ENCODE peak calls at places on chromosomes 2 and 18, in eight cellular contexts. Z is SK-N-SH, S is colonic mucosa, Q is fibroblast of lung, L is BE2C, X is psoas muscle, Y is adrenal gland, I is right lobe of liver. F is an unnamed sample.
A peak's percentile ranks its signal among the peaks of the same experiment; 100 is the strongest.

GRCh38 chr2:112075490-112076260 is 20.6 kb downstream of the TMEM87B start:
- DNase-seq in I (no peak), Y (no peak), L (no peak), Z (no peak), S (no peak), Q (peak; percentile 77), X (no peak), F (no peak)

GRCh38 chr2:22694856-22695255 is 690.1 kb upstream of the KLHL29 start:
- DNase-seq in L (no peak), X (no peak), Y (no peak), S (no peak), Z (no peak), I (no peak), Q (no peak), F (peak; percentile 39)

GRCh38 chr2:219344756-219345458 is 12.4 kb upstream of the RESP18 start:
- DNase-seq in S (peak; percentile 28), I (peak; percentile 53), L (peak; percentile 58), Q (peak; percentile 36), Y (peak; percentile 56), X (no peak), Z (no peak), F (no peak)

GRCh38 chr2:217077841-217078407 is 218.1 kb upstream of the TNP1 start:
- DNase-seq in S (no peak), Y (no peak), I (no peak), L (no peak), X (no peak), Z (no peak), Q (peak; percentile 34), F (no peak)

GRCh38 chr18:46946656-46947282 is 29.4 kb downstream of the KATNAL2 start:
- DNase-seq in X (peak; percentile 86), Q (peak; percentile 90), Z (peak; percentile 87), Y (peak; percentile 87), S (peak; percentile 83), L (peak; percentile 78), I (peak; percentile 54), F (peak; percentile 88)

GRCh38 chr2:170817999-170818293 is 1.3 kb downstream of the GAD1 start:
- DNase-seq in I (no peak), L (no peak), Y (no peak), S (no peak), Q (no peak), X (no peak), Z (peak; percentile 48), F (peak; percentile 77)

GRCh38 chr18:433297-433696 is 67.2 kb downstream of the COLEC12 start:
- DNase-seq in S (no peak), Z (no peak), L (no peak), Q (no peak), I (no peak), Y (no peak), X (no peak), F (no peak)

GRCh38 chr2:33298233-33298632 is 178.2 kb upstream of the RASGRP3 start:
- DNase-seq in Y (no peak), S (no peak), L (no peak), Q (peak; percentile 95), I (no peak), X (no peak), Z (no peak), F (no peak)

GRCh38 chr2:32792416-32792815 is 154.3 kb upstream of the LTBP1 start:
- DNase-seq in I (peak; percentile 19), S (no peak), Z (no peak), X (no peak), Y (peak; percentile 22), Q (no peak), L (no peak), F (no peak)

GRCh38 chr2:127864877-127865276 is 6.9 kb upstream of the POLR2D start:
- DNase-seq in Q (no peak), Y (no peak), L (peak; percentile 45), S (peak; percentile 93), X (peak; percentile 64), I (no peak), Z (peak; percentile 70), F (peak; percentile 57)

GRCh38 chr2:127857494-127857818 is 499 bp downstream of the POLR2D start:
- DNase-seq in Y (no peak), S (peak; percentile 34), L (no peak), Z (peak; percentile 52), I (no peak), Q (peak; percentile 13), X (no peak), F (peak; percentile 72)

GRCh38 chr2:127862228-127862627 is 4.3 kb upstream of the POLR2D start:
- DNase-seq in Y (no peak), L (no peak), X (no peak), S (no peak), I (no peak), Q (no peak), Z (no peak), F (no peak)

DNA sequence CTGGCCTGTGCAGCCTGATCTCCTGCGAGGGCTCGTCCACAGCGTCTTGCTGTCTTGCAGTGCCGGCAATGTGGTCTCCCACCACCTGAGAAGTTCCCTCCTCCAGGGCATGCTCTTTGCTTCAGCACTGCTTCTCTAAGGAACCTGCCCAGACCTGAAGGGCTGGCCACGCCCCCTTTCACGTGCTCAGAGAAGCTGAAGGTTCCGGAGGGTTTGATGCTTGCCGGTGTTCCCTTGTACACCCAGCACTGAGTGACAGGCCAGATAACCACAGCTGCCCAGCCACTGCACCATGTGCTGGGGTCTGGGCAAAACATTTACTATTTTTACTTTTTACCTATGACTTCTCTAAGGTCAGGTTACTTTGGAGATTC is 1.7 kb upstream of the POLR2D start:
- DNase-seq in Y (peak; percentile 50), I (no peak), Z (no peak), X (no peak), L (no peak), S (peak; percentile 84), Q (no peak), F (peak; percentile 92)
- H3K4me3 ChIP-seq in Y (no peak overlapping the region), I (no peak overlapping the region), Z (no peak overlapping the region), X (no peak overlapping the region), L (no peak overlapping the region), S (no peak overlapping the region), Q (no peak overlapping the region), F (no peak overlapping the region)

GRCh38 chr2:29806461-29806860 is 114.9 kb downstream of the ALK start:
- DNase-seq in Q (no peak), Y (no peak), S (no peak), L (no peak), I (no peak), Z (no peak), X (no peak), F (no peak)

GRCh38 chr2:29803541-29803940 is 117.8 kb downstream of the ALK start:
- DNase-seq in X (no peak), Y (no peak), I (no peak), Z (no peak), L (no peak), S (no peak), Q (peak; percentile 69), F (no peak)

GRCh38 chr2:29802976-29803375 is 118.4 kb downstream of the ALK start:
- DNase-seq in S (no peak), Q (peak; percentile 89), I (no peak), Z (no peak), Y (no peak), X (no peak), L (no peak), F (no peak)

GRCh38 chr2:29808321-29808720 is 113.1 kb downstream of the ALK start:
- DNase-seq in L (no peak), Q (no peak), Y (no peak), Z (no peak), X (no peak), S (no peak), I (no peak), F (no peak)

DNA sequence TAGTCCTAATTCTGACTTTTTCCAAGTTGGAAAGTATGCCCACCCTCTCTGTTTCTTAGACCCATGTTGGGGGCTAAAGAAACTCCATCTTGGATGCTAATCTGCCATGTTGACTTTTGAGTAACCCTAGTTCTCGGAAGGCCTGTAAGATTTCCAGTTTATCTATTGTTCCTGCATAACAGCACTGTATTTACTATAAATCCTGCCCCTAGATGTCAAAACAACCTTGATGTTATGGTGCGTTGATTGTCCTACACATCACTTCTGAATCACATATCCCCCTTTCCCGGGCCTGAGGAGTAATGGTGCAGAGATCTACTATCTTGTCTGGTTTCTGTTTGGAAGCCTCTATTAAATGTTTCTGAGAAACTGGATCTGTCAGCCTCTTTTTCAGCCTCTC is 116.7 kb downstream of the ALK start:
- DNase-seq in I (no peak), L (no peak), X (no peak), Y (no peak), Q (no peak), S (no peak), Z (no peak), F (no peak)
- H3K27me3 ChIP-seq in I (no peaks in the 10 kb centered on the region), L (no peaks in the 10 kb centered on the region), X (no peaks in the 10 kb centered on the region), Y (no peaks in the 10 kb centered on the region), Q (peaks cover 4% of the 10 kb centered on the region), S (no peaks in the 10 kb centered on the region), Z (no peaks in the 10 kb centered on the region), F (no peaks in the 10 kb centered on the region)

DNA sequence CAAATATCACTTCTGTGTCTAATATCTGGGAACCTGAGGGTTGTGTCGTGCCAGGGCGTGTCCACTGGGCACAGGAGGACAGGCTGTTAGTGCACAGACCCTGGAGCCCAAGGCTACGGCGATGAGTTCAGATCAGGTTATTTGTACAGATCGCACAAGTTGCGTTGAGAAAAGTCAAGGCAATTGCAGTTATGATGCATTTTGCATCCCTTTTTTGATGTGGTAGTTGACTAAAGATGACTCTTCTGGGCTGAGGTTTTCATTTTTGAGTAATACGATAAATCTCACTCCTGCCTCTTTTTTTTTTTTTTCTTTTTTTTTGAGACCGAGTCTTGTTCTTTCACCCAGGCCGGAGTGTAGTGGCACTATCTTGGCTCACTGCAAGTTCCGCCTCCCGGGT is 7.2 kb downstream of the RBFA start:
- DNase-seq in L (no peak), I (no peak), X (no peak), Z (no peak), S (no peak), Y (no peak), Q (no peak), F (no peak)
- H3K36me3 ChIP-seq in L (no peaks in the 10 kb centered on the region), I (no peaks in the 10 kb centered on the region), X (peaks cover 93% of the 10 kb centered on the region), Z (peaks cover 21% of the 10 kb centered on the region), S (no peaks in the 10 kb centered on the region), Y (no peaks in the 10 kb centered on the region), Q (peaks cover 13% of the 10 kb centered on the region), F (peaks cover 12% of the 10 kb centered on the region)

DNA sequence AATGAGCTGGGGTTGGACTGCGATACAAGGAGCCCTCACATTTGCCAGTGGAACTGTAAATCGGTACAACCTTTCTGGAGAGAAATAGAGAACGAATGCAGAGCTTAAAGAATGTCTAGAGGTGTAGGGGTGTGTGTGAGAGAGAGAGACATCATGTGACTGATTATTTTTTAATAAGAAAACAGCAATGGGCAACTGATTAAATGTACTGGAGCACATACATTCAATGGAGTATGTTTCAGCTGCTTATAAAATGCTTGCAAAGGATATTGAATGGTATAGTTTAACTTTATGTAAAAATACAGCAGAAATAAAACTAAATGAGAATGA is 391 bp upstream of the TMEM17 start:
- DNase-seq in Q (no peak), L (no peak), Y (no peak), S (no peak), Z (no peak), X (no peak), I (no peak), F (no peak)
- H3K4me3 ChIP-seq in Q (peak overlapping the region; percentile 92), L (peak overlapping the region; percentile 74), Y (peak overlapping the region; percentile 69), S (peak overlapping the region; percentile 81), Z (peak overlapping the region; percentile 74), X (peak overlapping the region; percentile 95), I (peak overlapping the region; percentile 75), F (peak overlapping the region; percentile 75)

GRCh38 chr2:104873689-104874054 is 19.8 kb downstream of the POU3F3 start:
- DNase-seq in I (no peak), Z (no peak), S (no peak), X (no peak), L (no peak), Q (no peak), Y (no peak), F (no peak)
- H3K27me3 ChIP-seq in I (no peaks in the 10 kb centered on the region), Z (peaks cover 25% of the 10 kb centered on the region), S (peaks cover 43% of the 10 kb centered on the region), X (no peaks in the 10 kb centered on the region), L (peaks cover 43% of the 10 kb centered on the region), Q (peaks cover 18% of the 10 kb centered on the region), Y (peaks cover 24% of the 10 kb centered on the region), F (peaks cover 69% of the 10 kb centered on the region)

F was measured in H7.